ENCODE peak calls at places on chromosome 5, in seven cellular contexts. One of them, this sample, is unnamed.

GRCh38 chr5:139743804-139744203 is 51.8 kb upstream of the PSD2 start:
- DNase-seq in astrocyte: no peak
- DNase-seq in mucosa of descending colon: no peak
- DNase-seq in activated T-helper 2 cell treated with anti-CD3 and anti-CD28 coated beads, Interferon-gamma antibody, Interleukin-2, Interleukin-4, amounts not matched to agents 10 μg/mL and 5 μg/mL and 100 μg/mL, durations not matched to agents 14 hours and 24 hours and 36 hours: no peak
- DNase-seq in posterior vena cava: no peak
- DNase-seq in NCI-H1694: no peak
- DNase-seq in pons: no peak
- DNase-seq in this sample: no peak

GRCh38 chr5:32190094-32190493 is 16.0 kb upstream of the GOLPH3 start:
- DNase-seq in mucosa of descending colon: no peak
- DNase-seq in pons: no peak
- DNase-seq in posterior vena cava: no peak
- DNase-seq in activated T-helper 2 cell treated with anti-CD3 and anti-CD28 coated beads, Interferon-gamma antibody, Interleukin-2, Interleukin-4, amounts not matched to agents 10 μg/mL and 5 μg/mL and 100 μg/mL, durations not matched to agents 14 hours and 24 hours and 36 hours: no peak
- DNase-seq in astrocyte: no peak
- DNase-seq in NCI-H1694: no peak
- DNase-seq in this sample: no peak

GRCh38 chr5:160556886-160557285 is 135.2 kb downstream of the PTTG1 start:
- DNase-seq in mucosa of descending colon: no peak
- DNase-seq in pons: no peak
- DNase-seq in activated T-helper 2 cell treated with anti-CD3 and anti-CD28 coated beads, Interferon-gamma antibody, Interleukin-2, Interleukin-4, amounts not matched to agents 10 μg/mL and 5 μg/mL and 100 μg/mL, durations not matched to agents 14 hours and 24 hours and 36 hours: no peak
- DNase-seq in astrocyte: peak
- DNase-seq in posterior vena cava: no peak
- DNase-seq in NCI-H1694: no peak
- DNase-seq in this sample: no peak

GRCh38 chr5:140293091-140293996 is 9.6 kb downstream of the PFDN1 start:
- DNase-seq in posterior vena cava: no peak
- DNase-seq in activated T-helper 2 cell treated with anti-CD3 and anti-CD28 coated beads, Interferon-gamma antibody, Interleukin-2, Interleukin-4, amounts not matched to agents 10 μg/mL and 5 μg/mL and 100 μg/mL, durations not matched to agents 14 hours and 24 hours and 36 hours: no peak
- DNase-seq in mucosa of descending colon: no peak
- DNase-seq in pons: peak
- DNase-seq in NCI-H1694: no peak
- DNase-seq in astrocyte: no peak
- DNase-seq in this sample: peak

GRCh38 chr5:93622240-93622885 is 39.3 kb downstream of the NR2F1 start:
- DNase-seq in NCI-H1694: peak
- DNase-seq in astrocyte: peak
- DNase-seq in posterior vena cava: no peak
- DNase-seq in pons: peak
- DNase-seq in mucosa of descending colon: no peak
- DNase-seq in activated T-helper 2 cell treated with anti-CD3 and anti-CD28 coated beads, Interferon-gamma antibody, Interleukin-2, Interleukin-4, amounts not matched to agents 10 μg/mL and 5 μg/mL and 100 μg/mL, durations not matched to agents 14 hours and 24 hours and 36 hours: no peak
- DNase-seq in this sample: peak

GRCh38 chr5:395921-396714 is 46.9 kb upstream of the EXOC3 start:
- DNase-seq in mucosa of descending colon: peak
- DNase-seq in NCI-H1694: peak
- DNase-seq in activated T-helper 2 cell treated with anti-CD3 and anti-CD28 coated beads, Interferon-gamma antibody, Interleukin-2, Interleukin-4, amounts not matched to agents 10 μg/mL and 5 μg/mL and 100 μg/mL, durations not matched to agents 14 hours and 24 hours and 36 hours: no peak
- DNase-seq in pons: no peak
- DNase-seq in astrocyte: no peak
- DNase-seq in posterior vena cava: peak
- DNase-seq in this sample: no peak

GRCh38 chr5:59380350-59380951 is 513.1 kb downstream of the PDE4D start:
- DNase-seq in posterior vena cava: no peak
- DNase-seq in astrocyte: peak
- DNase-seq in activated T-helper 2 cell treated with anti-CD3 and anti-CD28 coated beads, Interferon-gamma antibody, Interleukin-2, Interleukin-4, amounts not matched to agents 10 μg/mL and 5 μg/mL and 100 μg/mL, durations not matched to agents 14 hours and 24 hours and 36 hours: no peak
- DNase-seq in mucosa of descending colon: no peak
- DNase-seq in NCI-H1694: peak
- DNase-seq in pons: peak
- DNase-seq in this sample: no peak

GRCh38 chr5:55226027-55226933 is 835 bp downstream of the MCIDAS start:
- DNase-seq in activated T-helper 2 cell treated with anti-CD3 and anti-CD28 coated beads, Interferon-gamma antibody, Interleukin-2, Interleukin-4, amounts not matched to agents 10 μg/mL and 5 μg/mL and 100 μg/mL, durations not matched to agents 14 hours and 24 hours and 36 hours: peak
- DNase-seq in posterior vena cava: no peak
- DNase-seq in mucosa of descending colon: peak
- DNase-seq in astrocyte: no peak
- DNase-seq in NCI-H1694: peak
- DNase-seq in pons: no peak
- DNase-seq in this sample: peak

GRCh38 chr5:50807661-50808060 is 141.2 kb downstream of the PARP8 start:
- DNase-seq in NCI-H1694: no peak
- DNase-seq in astrocyte: peak
- DNase-seq in mucosa of descending colon: no peak
- DNase-seq in posterior vena cava: no peak
- DNase-seq in activated T-helper 2 cell treated with anti-CD3 and anti-CD28 coated beads, Interferon-gamma antibody, Interleukin-2, Interleukin-4, amounts not matched to agents 10 μg/mL and 5 μg/mL and 100 μg/mL, durations not matched to agents 14 hours and 24 hours and 36 hours: no peak
- DNase-seq in pons: no peak
- DNase-seq in this sample: no peak

GRCh38 chr5:177351392-177352329 is at the start of gene LMAN2:
- DNase-seq in pons: peak
- DNase-seq in NCI-H1694: peak
- DNase-seq in mucosa of descending colon: peak
- DNase-seq in activated T-helper 2 cell treated with anti-CD3 and anti-CD28 coated beads, Interferon-gamma antibody, Interleukin-2, Interleukin-4, amounts not matched to agents 10 μg/mL and 5 μg/mL and 100 μg/mL, durations not matched to agents 14 hours and 24 hours and 36 hours: peak
- DNase-seq in astrocyte: peak
- DNase-seq in posterior vena cava: peak
- DNase-seq in this sample: peak

GRCh38 chr5:112933651-112934365 is 11.8 kb upstream of the REEP5 start:
- DNase-seq in astrocyte: peak
- DNase-seq in mucosa of descending colon: no peak
- DNase-seq in activated T-helper 2 cell treated with anti-CD3 and anti-CD28 coated beads, Interferon-gamma antibody, Interleukin-2, Interleukin-4, amounts not matched to agents 10 μg/mL and 5 μg/mL and 100 μg/mL, durations not matched to agents 14 hours and 24 hours and 36 hours: no peak
- DNase-seq in posterior vena cava: no peak
- DNase-seq in NCI-H1694: no peak
- DNase-seq in pons: no peak
- DNase-seq in this sample: no peak

GRCh38 chr5:22539756-22540155 is 313.4 kb downstream of the CDH12 start:
- DNase-seq in posterior vena cava: no peak
- DNase-seq in mucosa of descending colon: no peak
- DNase-seq in activated T-helper 2 cell treated with anti-CD3 and anti-CD28 coated beads, Interferon-gamma antibody, Interleukin-2, Interleukin-4, amounts not matched to agents 10 μg/mL and 5 μg/mL and 100 μg/mL, durations not matched to agents 14 hours and 24 hours and 36 hours: no peak
- DNase-seq in NCI-H1694: no peak
- DNase-seq in astrocyte: no peak
- DNase-seq in pons: no peak
- DNase-seq in this sample: no peak